ENCODE peak calls at places on chromosomes 5 and 9, in five cellular contexts. M, R, Z, B and K are unnamed samples.

GRCh38 chr9:93187047-93187446 is 3.1 kb downstream of the WNK2 start:
- DNase-seq in M (no peak), R (no peak), Z (no peak), B (no peak), K (no peak)

GRCh38 chr9:135945969-135946368 is 15.2 kb downstream of the UBAC1 start:
- DNase-seq in M (no peak), R (no peak), Z (no peak), B (no peak), K (no peak)

GRCh38 chr9:90647843-90648242 is 5.2 kb upstream of the DIRAS2 start:
- DNase-seq in M (no peak), R (no peak), Z (no peak), B (no peak), K (no peak)

GRCh38 chr9:88339322-88339721 is 48.9 kb upstream of the SPIN1 start:
- DNase-seq in M (no peak), R (no peak), Z (no peak), B (no peak), K (no peak)

GRCh38 chr5:113182658-113183344 is 206.2 kb downstream of the DCP2 start:
- DNase-seq in M (no peak), R (no peak), Z (no peak), B (no peak), K (no peak)

GRCh38 chr9:135522137-135522877 is 1.1 kb downstream of the LCN1 start:
- DNase-seq in M (no peak), R (no peak), Z (no peak), B (no peak), K (no peak)

GRCh38 chr5:79236970-79237734 is 1.2 kb downstream of the JMY start:
- DNase-seq in M (peak; percentile 63), R (peak; percentile 64), Z (no peak), B (peak; percentile 30), K (peak; percentile 58)

GRCh38 chr9:98074119-98074990 is 17.8 kb downstream of the NANS start:
- DNase-seq in M (peak; percentile 73), R (peak; percentile 56), Z (no peak), B (peak; percentile 65), K (peak; percentile 57)

GRCh38 chr5:65020492-65020891 is 251.8 kb downstream of the CWC27 start:
- DNase-seq in M (no peak), R (no peak), Z (peak; percentile 31), B (no peak), K (no peak)

GRCh38 chr5:31827862-31828261 is 188.9 kb downstream of the PDZD2 start:
- DNase-seq in M (no peak), R (no peak), Z (no peak), B (no peak), K (no peak)

GRCh38 chr9:129317179-129318011 is 139.3 kb upstream of the IER5L start:
- DNase-seq in M (no peak), R (peak; percentile 37), Z (no peak), B (no peak), K (peak; percentile 38)

GRCh38 chr5:35856186-35857003 is at the start of gene IL7R:
- DNase-seq in M (no peak), R (peak; percentile 55), Z (no peak), B (no peak), K (no peak)

GRCh38 chr5:132419517-132420468 is 50.3 kb downstream of the SLC22A5 start:
- DNase-seq in M (peak; percentile 71), R (peak; percentile 87), Z (no peak), B (peak; percentile 61), K (peak; percentile 85)

GRCh38 chr5:166909040-166909439 is 1382.4 kb upstream of the WWC1 start:
- DNase-seq in M (no peak), R (no peak), Z (no peak), B (no peak), K (no peak)

GRCh38 chr5:40441733-40442132 is 238.0 kb upstream of the PTGER4 start:
- DNase-seq in M (no peak), R (no peak), Z (no peak), B (no peak), K (no peak)

GRCh38 chr9:13118294-13118693 is 161.2 kb downstream of the MPDZ start:
- DNase-seq in M (no peak), R (no peak), Z (no peak), B (no peak), K (no peak)

GRCh38 chr5:10308844-10309243 is 1.1 kb upstream of the CMBL start:
- DNase-seq in M (no peak), R (no peak), Z (no peak), B (no peak), K (no peak)

GRCh38 chr9:27227192-27227591 is 69.8 kb downstream of the EQTN start:
- DNase-seq in M (no peak), R (no peak), Z (no peak), B (no peak), K (no peak)

GRCh38 chr5:69217732-69218568 is 16.7 kb upstream of the CDK7 start:
- DNase-seq in M (peak; percentile 91), R (peak; percentile 97), Z (no peak), B (peak; percentile 91), K (peak; percentile 54)
- TF ChIP-seq CTCF in M (no peak), R (no peak), Z (peak; percentile 16), B (peak; percentile 33), K (peak; percentile 26)

DNA sequence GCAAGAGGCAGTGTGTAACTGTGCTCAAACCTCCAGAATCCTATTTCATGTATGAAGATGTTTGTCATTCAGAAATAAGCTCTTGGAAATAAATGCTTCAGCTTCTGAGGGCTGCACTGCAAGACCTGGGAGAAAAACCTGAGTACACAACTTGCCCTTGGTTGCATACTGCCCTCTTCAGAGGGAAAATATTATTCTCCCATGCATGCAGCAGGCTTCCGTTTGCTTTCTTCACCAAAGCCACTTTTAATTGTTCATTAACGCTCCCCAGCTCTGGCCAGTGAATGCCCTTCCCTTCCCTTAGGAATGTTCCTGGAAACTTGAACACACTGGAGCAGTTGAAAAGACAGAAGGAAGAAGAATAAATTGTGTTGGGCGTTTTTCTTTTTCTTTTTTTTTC is 2.5 kb upstream of the WHRN start:
- DNase-seq in M (peak; percentile 63), R (peak; percentile 26), Z (no peak), B (no peak), K (no peak)
- TF ChIP-seq CTCF in M (peak; percentile 42), R (peak; percentile 30), Z (peak; percentile 16), B (peak; percentile 32), K (no peak)

GRCh38 chr9:86795861-86796497 is 151.3 kb downstream of the GAS1 start:
- DNase-seq in M (no peak), R (no peak), Z (peak; percentile 86), B (no peak), K (no peak)
- TF ChIP-seq CTCF in M (no peak), R (no peak), Z (peak; percentile 59), B (peak; percentile 9), K (no peak)

DNA sequence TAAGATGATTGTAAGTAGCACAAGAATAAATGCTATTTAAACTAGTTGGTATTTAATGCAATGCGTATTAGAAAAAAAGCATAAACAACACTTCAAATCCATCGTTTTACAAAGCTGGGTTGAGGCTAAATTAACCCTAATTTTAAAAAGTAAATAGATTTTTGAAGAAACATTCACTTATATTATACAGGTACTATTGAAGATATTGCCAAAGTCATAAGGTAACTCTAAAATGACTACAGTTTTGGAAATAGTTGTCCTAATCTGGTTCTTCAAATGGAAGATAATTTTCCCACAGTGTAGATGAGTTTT is 20.1 kb downstream of the SLC38A9 start:
- DNase-seq in M (no peak), R (no peak), Z (no peak), B (no peak), K (no peak)
- TF ChIP-seq CTCF in M (no peak), R (no peak), Z (no peak), B (no peak), K (no peak)

DNA sequence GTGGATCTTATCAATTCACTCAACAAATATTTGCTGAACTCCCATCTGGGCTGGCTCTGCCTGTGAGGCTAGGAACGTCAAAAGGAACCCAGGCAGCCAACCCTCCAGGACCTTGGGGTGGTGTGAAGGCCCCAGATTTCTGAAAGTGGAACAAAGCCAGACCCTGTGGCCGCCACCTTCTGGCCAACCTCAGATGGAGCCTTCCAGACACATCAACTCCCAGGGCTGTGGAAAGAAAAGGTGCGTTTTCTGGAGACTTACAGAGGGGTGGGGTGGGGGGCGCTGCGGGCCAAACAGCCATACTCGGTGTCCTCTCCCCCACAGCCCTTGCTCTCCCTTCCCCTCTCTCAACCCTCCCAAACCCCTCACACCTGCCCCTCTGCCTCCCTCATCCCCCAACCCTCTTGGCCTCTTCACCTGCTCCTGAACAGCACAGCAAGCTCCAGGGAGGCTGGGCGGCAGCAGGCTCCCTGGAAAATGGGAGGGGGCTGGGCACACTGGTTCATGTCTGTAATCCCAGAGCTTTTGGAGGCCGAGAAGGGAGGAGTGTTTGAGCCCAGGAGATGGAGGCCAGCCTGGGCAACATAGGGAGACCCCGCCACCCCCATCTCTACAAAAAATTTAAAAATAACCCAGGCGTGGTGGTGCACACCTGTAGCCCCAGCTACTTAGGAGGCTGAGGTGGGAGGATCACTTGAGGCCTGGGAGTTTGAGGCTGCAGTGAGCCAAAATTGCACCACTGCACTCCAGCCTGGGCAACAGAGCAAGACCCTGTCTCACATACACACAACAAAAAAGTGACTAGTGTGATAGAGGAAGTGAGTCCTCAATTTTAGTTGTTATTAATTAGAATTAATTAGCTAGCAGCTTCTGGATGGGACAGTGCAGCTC is 45.0 kb upstream of the PRRC2B start:
- DNase-seq in M (no peak), R (no peak), Z (no peak), B (no peak), K (no peak)
- TF ChIP-seq CTCF in M (no peak), R (peak; percentile 20), Z (peak; percentile 37), B (peak; percentile 32), K (no peak)

GRCh38 chr5:14663734-14664269 is 716 bp upstream of the OTULIN start:
- DNase-seq in M (peak; percentile 60), R (peak; percentile 74), Z (no peak), B (no peak), K (no peak)

GRCh38 chr5:14665949-14666741 is 1.6 kb downstream of the OTULIN start:
- DNase-seq in M (peak; percentile 66), R (peak; percentile 85), Z (no peak), B (no peak), K (no peak)

GRCh38 chr5:14664270-14665109 is at the start of gene OTULIN:
- DNase-seq in M (peak; percentile 98), R (peak; percentile 97), Z (no peak), B (peak; percentile 80), K (peak; percentile 81)

GRCh38 chr5:14667290-14667689 is 2.8 kb downstream of the OTULIN start:
- DNase-seq in M (no peak), R (no peak), Z (no peak), B (no peak), K (no peak)

DNA sequence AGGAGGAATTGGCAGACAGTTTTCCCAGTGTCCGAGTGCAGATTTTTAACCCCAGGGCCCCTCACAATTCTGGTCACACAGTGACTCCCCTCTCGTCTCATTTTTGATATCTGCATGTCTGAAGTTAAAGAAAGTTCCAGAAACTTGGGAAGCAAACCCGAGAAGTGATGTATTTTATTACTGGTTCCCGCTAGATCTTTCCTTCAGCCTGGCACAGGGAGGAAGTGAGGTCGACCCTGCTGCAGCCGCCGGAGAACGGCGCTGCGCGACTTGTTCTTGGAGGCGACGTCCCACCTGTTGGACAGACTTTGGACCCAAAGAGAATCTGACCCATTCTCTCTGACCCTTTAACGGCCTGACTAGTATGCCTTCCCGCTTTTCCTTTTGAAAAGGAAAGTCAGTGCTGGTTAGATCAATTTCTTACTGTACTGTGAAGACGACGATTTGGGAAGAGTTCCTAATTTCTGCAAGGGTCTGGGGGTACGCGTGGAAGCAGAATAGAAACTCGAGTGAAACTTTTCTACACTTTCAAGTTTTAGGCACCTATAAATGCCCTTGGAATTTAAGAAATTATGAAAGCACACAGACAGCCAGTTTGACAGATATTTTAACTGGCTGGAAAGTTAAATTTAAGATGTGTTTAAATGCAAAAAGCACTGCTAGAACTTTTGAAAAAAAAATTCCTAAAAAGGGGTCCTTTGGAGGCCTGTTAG is 748 bp downstream of the OTULIN start:
- DNase-seq in M (peak; percentile 43), R (peak; percentile 63), Z (no peak), B (peak; percentile 12), K (no peak)
- TF ChIP-seq CTCF in M (no peak), R (no peak), Z (no peak), B (no peak), K (no peak)